ENCODE peak calls at places on chromosome 17, in ten cellular contexts. One of them, this sample, is unnamed.

GRCh38 chr17:21418446-21419298 is 42.5 kb downstream of the KCNJ12 start:
- DNase-seq in mammary epithelial cell: no peak
- DNase-seq in K562: no peak
- DNase-seq in IMR-90: no peak
- DNase-seq in DND-41: no peak
- DNase-seq in GM23338: no peak
- DNase-seq in neural progenitor cell: no peak
- DNase-seq in OCI-LY7: no peak
- DNase-seq in fibroblast of lung: no peak
- DNase-seq in endothelial cell of umbilical vein: no peak
- DNase-seq in this sample: no peak

GRCh38 chr17:27356091-27356705 is 62.3 kb downstream of the WSB1 start:
- DNase-seq in K562: peak
- DNase-seq in endothelial cell of umbilical vein: no peak
- DNase-seq in IMR-90: no peak
- DNase-seq in fibroblast of lung: no peak
- DNase-seq in mammary epithelial cell: no peak
- DNase-seq in OCI-LY7: no peak
- DNase-seq in GM23338: no peak
- DNase-seq in neural progenitor cell: no peak
- DNase-seq in DND-41: no peak
- DNase-seq in this sample: no peak

GRCh38 chr17:12806630-12807029 is 17.3 kb downstream of the ARHGAP44 start:
- DNase-seq in DND-41: no peak
- DNase-seq in IMR-90: no peak
- DNase-seq in neural progenitor cell: no peak
- DNase-seq in OCI-LY7: no peak
- DNase-seq in K562: no peak
- DNase-seq in mammary epithelial cell: no peak
- DNase-seq in GM23338: no peak
- DNase-seq in fibroblast of lung: no peak
- DNase-seq in endothelial cell of umbilical vein: no peak
- DNase-seq in this sample: no peak

GRCh38 chr17:10394201-10394887 is 21.5 kb upstream of the MYH13 start:
- DNase-seq in IMR-90: no peak
- DNase-seq in GM23338: no peak
- DNase-seq in fibroblast of lung: no peak
- DNase-seq in OCI-LY7: no peak
- DNase-seq in DND-41: no peak
- DNase-seq in K562: no peak
- DNase-seq in endothelial cell of umbilical vein: no peak
- DNase-seq in neural progenitor cell: no peak
- DNase-seq in mammary epithelial cell: no peak
- DNase-seq in this sample: no peak

GRCh38 chr17:41697122-41697962 is 8.7 kb downstream of the EIF1 start:
- DNase-seq in fibroblast of lung: no peak
- DNase-seq in endothelial cell of umbilical vein: no peak
- DNase-seq in neural progenitor cell: no peak
- DNase-seq in IMR-90: peak
- DNase-seq in GM23338: no peak
- DNase-seq in OCI-LY7: no peak
- DNase-seq in mammary epithelial cell: no peak
- DNase-seq in DND-41: no peak
- DNase-seq in K562: peak
- DNase-seq in this sample: no peak

GRCh38 chr17:58049533-58049932 is 33.7 kb upstream of the DYNLL2 start:
- DNase-seq in IMR-90: no peak
- DNase-seq in endothelial cell of umbilical vein: no peak
- DNase-seq in fibroblast of lung: no peak
- DNase-seq in DND-41: no peak
- DNase-seq in mammary epithelial cell: no peak
- DNase-seq in K562: no peak
- DNase-seq in OCI-LY7: no peak
- DNase-seq in neural progenitor cell: no peak
- DNase-seq in GM23338: no peak
- DNase-seq in this sample: no peak

GRCh38 chr17:75130632-75131277 is 787 bp downstream of the NT5C start:
- DNase-seq in fibroblast of lung: peak
- DNase-seq in OCI-LY7: peak
- DNase-seq in mammary epithelial cell: peak
- DNase-seq in DND-41: peak
- DNase-seq in IMR-90: peak
- DNase-seq in K562: peak
- DNase-seq in endothelial cell of umbilical vein: peak
- DNase-seq in neural progenitor cell: peak
- DNase-seq in GM23338: peak
- DNase-seq in this sample: no peak

GRCh38 chr17:40364121-40364861 is at the start of gene GJD3:
- DNase-seq in GM23338: peak
- DNase-seq in endothelial cell of umbilical vein: no peak
- DNase-seq in DND-41: no peak
- DNase-seq in K562: peak
- DNase-seq in neural progenitor cell: peak
- DNase-seq in OCI-LY7: no peak
- DNase-seq in IMR-90: no peak
- DNase-seq in fibroblast of lung: no peak
- DNase-seq in mammary epithelial cell: no peak
- DNase-seq in this sample: no peak

GRCh38 chr17:82839617-82840292 is at the start of gene ZNF750:
- DNase-seq in GM23338: peak
- DNase-seq in neural progenitor cell: no peak
- DNase-seq in endothelial cell of umbilical vein: no peak
- DNase-seq in DND-41: no peak
- DNase-seq in fibroblast of lung: no peak
- DNase-seq in OCI-LY7: no peak
- DNase-seq in K562: no peak
- DNase-seq in IMR-90: no peak
- DNase-seq in mammary epithelial cell: peak
- DNase-seq in this sample: no peak

GRCh38 chr17:42049834-42050359 is 504 bp downstream of the C17orf113 start:
- DNase-seq in endothelial cell of umbilical vein: no peak
- DNase-seq in neural progenitor cell: no peak
- DNase-seq in IMR-90: no peak
- DNase-seq in mammary epithelial cell: no peak
- DNase-seq in GM23338: no peak
- DNase-seq in fibroblast of lung: no peak
- DNase-seq in K562: no peak
- DNase-seq in DND-41: no peak
- DNase-seq in OCI-LY7: no peak
- DNase-seq in this sample: no peak

GRCh38 chr17:82752371-82753200 is 721 bp downstream of the TBCD start:
- DNase-seq in IMR-90: no peak
- DNase-seq in K562: peak
- DNase-seq in fibroblast of lung: peak
- DNase-seq in neural progenitor cell: peak
- DNase-seq in endothelial cell of umbilical vein: peak
- DNase-seq in DND-41: peak
- DNase-seq in GM23338: peak
- DNase-seq in mammary epithelial cell: peak
- DNase-seq in OCI-LY7: peak
- DNase-seq in this sample: no peak

GRCh38 chr17:56739376-56739775 is 94.3 kb downstream of the C17orf67 start:
- DNase-seq in DND-41: no peak
- DNase-seq in mammary epithelial cell: no peak
- DNase-seq in fibroblast of lung: peak
- DNase-seq in GM23338: no peak
- DNase-seq in OCI-LY7: no peak
- DNase-seq in endothelial cell of umbilical vein: no peak
- DNase-seq in IMR-90: peak
- DNase-seq in K562: no peak
- DNase-seq in neural progenitor cell: no peak
- DNase-seq in this sample: no peak

GRCh38 chr17:38333635-38334295 is 10.0 kb downstream of the GPR179 start:
- DNase-seq in endothelial cell of umbilical vein: peak
- DNase-seq in DND-41: peak
- DNase-seq in OCI-LY7: peak
- DNase-seq in neural progenitor cell: peak
- DNase-seq in IMR-90: no peak
- DNase-seq in fibroblast of lung: no peak
- DNase-seq in GM23338: peak
- DNase-seq in K562: peak
- DNase-seq in mammary epithelial cell: no peak
- DNase-seq in this sample: peak

GRCh38 chr17:58092101-58092796 is 9.0 kb downstream of the DYNLL2 start:
- DNase-seq in K562: no peak
- DNase-seq in fibroblast of lung: no peak
- DNase-seq in GM23338: no peak
- DNase-seq in neural progenitor cell: no peak
- DNase-seq in mammary epithelial cell: no peak
- DNase-seq in endothelial cell of umbilical vein: no peak
- DNase-seq in OCI-LY7: no peak
- DNase-seq in DND-41: no peak
- DNase-seq in IMR-90: no peak
- DNase-seq in this sample: no peak

GRCh38 chr17:62653002-62653830 is 25.7 kb downstream of the MRC2 start:
- DNase-seq in endothelial cell of umbilical vein: peak
- DNase-seq in fibroblast of lung: peak
- DNase-seq in OCI-LY7: no peak
- DNase-seq in mammary epithelial cell: no peak
- DNase-seq in K562: peak
- DNase-seq in GM23338: peak
- DNase-seq in IMR-90: peak
- DNase-seq in neural progenitor cell: peak
- DNase-seq in DND-41: peak
- DNase-seq in this sample: peak
- H3K27ac ChIP-seq in endothelial cell of umbilical vein: peak
- H3K27ac ChIP-seq in fibroblast of lung: peak
- H3K27ac ChIP-seq in OCI-LY7: no peak
- H3K27ac ChIP-seq in mammary epithelial cell: no peak
- H3K27ac ChIP-seq in K562: no peak
- H3K27ac ChIP-seq in GM23338: peak
- H3K27ac ChIP-seq in IMR-90: peak
- H3K27ac ChIP-seq in neural progenitor cell: peak
- H3K27ac ChIP-seq in DND-41: peak
- H3K27ac ChIP-seq in this sample: peak

DNA sequence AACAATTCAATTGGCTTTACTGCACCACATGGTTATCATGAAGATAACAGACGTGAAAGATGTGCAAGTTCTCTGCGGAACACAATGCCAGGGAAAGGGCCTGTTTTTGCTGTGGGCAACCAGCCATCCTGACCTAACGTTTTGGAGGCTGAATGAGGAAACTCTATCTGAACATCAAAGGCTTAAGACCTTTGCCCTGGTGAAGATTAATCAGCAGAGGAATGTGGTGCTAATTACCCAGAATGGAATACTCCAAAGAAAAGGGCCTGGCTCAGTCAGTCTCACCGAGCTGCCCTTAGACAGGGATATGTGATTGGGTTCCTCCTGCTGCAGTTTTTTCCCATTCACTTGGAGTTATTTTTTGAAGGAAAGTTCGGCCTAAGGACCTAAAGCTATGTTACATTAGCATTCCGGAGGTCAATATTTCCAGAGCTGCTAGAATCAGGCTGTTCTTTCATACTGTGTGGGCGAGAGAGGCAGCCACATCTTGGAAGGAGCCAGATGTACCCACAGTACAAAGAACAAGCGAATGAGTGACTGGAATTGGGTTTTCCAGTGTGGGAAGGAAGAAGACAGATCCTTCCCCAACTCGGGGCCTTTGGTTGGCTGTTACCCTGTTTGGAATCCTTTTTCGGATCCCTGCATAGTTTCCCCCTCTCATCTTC is 15.5 kb downstream of the ASIC2 start:
- DNase-seq in mammary epithelial cell: no peak
- DNase-seq in neural progenitor cell: peak
- DNase-seq in K562: no peak
- DNase-seq in IMR-90: no peak
- DNase-seq in DND-41: no peak
- DNase-seq in endothelial cell of umbilical vein: no peak
- DNase-seq in GM23338: no peak
- DNase-seq in OCI-LY7: no peak
- DNase-seq in fibroblast of lung: peak
- DNase-seq in this sample: peak
- H2AFZ ChIP-seq in mammary epithelial cell: peak
- H2AFZ ChIP-seq in neural progenitor cell: no peak
- H2AFZ ChIP-seq in K562: no peak
- H2AFZ ChIP-seq in IMR-90: peak
- H2AFZ ChIP-seq in DND-41: no peak
- H2AFZ ChIP-seq in endothelial cell of umbilical vein: no peak
- H2AFZ ChIP-seq in GM23338: no peak
- H2AFZ ChIP-seq in OCI-LY7: no peak
- H2AFZ ChIP-seq in fibroblast of lung: peak
- H2AFZ ChIP-seq in this sample: no peak

DNA sequence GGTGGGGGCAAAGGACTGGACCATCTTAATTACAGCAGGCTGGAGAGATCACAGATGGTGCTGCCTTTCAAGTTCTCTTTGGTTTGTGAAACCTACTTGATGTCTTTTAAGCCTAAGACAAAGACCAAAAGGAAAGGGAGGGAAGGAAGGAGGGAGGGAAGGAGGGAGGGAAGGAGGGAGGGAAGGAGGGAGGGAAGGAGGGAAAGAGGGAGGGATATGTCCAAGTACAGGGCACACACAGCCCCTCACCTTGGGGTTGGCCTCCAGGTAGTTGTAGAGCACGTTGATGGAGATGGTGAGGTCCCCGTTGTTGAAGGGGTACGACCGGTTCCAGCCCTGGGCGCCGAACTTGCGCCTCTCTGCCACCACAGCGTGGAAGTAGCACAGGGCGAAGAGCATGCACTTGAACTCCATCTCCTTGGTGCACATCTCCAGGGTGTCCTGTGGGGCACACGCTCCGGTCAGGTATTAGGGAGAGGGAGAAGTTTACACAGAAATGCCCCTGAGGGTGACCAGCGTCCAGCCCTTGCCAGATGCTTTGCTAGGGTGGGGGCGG is 55.4 kb downstream of the PGS1 start:
- DNase-seq in mammary epithelial cell: no peak
- DNase-seq in OCI-LY7: no peak
- DNase-seq in fibroblast of lung: no peak
- DNase-seq in DND-41: no peak
- DNase-seq in GM23338: no peak
- DNase-seq in IMR-90: no peak
- DNase-seq in endothelial cell of umbilical vein: no peak
- DNase-seq in neural progenitor cell: no peak
- DNase-seq in K562: no peak
- DNase-seq in this sample: no peak
- H3K27ac ChIP-seq in mammary epithelial cell: no peak
- H3K27ac ChIP-seq in OCI-LY7: no peak
- H3K27ac ChIP-seq in fibroblast of lung: no peak
- H3K27ac ChIP-seq in DND-41: no peak
- H3K27ac ChIP-seq in GM23338: no peak
- H3K27ac ChIP-seq in IMR-90: no peak
- H3K27ac ChIP-seq in endothelial cell of umbilical vein: no peak
- H3K27ac ChIP-seq in neural progenitor cell: no peak
- H3K27ac ChIP-seq in K562: no peak
- H3K27ac ChIP-seq in this sample: no peak

DNA sequence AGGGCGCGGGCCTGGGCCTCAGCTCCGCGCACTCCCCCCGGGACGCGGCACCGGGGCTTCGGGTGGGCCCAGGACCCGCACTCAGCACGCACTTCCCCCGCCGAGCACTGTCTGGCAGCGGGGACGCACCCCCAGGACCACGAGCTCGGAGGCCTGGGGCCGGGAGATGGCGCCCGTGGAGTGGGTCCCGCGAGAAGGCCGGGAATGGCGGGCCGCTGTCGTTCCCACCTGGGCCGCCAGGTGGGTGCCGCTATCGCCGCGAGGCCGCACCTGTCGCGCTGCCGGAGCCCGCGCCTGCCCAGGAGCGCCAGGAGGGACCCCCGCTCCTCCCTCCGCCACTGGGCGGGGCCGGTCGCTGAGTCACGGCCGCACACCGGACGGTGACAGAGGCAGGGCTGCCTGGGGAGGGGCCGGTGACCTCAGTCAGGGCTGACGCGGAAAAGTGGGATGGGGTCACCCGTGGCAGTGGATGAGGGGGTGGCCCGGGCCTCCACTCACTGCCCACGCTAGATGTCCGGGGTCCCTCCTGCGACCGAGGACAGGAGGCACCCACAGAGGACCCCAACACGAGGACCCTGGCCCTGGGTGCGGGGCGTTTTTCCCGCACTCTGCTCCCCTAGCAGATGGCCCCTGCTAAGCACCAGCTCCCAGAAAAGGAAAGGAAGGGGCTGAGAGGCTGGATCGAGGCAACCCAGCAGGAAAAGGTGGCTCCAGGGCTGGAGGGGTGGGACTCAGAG is 6.9 kb upstream of the ACTG1 start:
- DNase-seq in mammary epithelial cell: peak
- DNase-seq in OCI-LY7: peak
- DNase-seq in IMR-90: no peak
- DNase-seq in endothelial cell of umbilical vein: no peak
- DNase-seq in fibroblast of lung: no peak
- DNase-seq in neural progenitor cell: peak
- DNase-seq in K562: peak
- DNase-seq in DND-41: no peak
- DNase-seq in GM23338: peak
- DNase-seq in this sample: no peak
- H2AFZ ChIP-seq in mammary epithelial cell: peak
- H2AFZ ChIP-seq in OCI-LY7: peak
- H2AFZ ChIP-seq in IMR-90: peak
- H2AFZ ChIP-seq in endothelial cell of umbilical vein: peak
- H2AFZ ChIP-seq in fibroblast of lung: no peak
- H2AFZ ChIP-seq in neural progenitor cell: no peak
- H2AFZ ChIP-seq in K562: peak
- H2AFZ ChIP-seq in DND-41: no peak
- H2AFZ ChIP-seq in GM23338: peak
- H2AFZ ChIP-seq in this sample: no peak

This sample was measured in neuronal stem cell.